ENCODE peak calls at places on chromosomes 12 and 14, in ten cellular contexts. One of them, this sample, is unnamed.

GRCh38 chr12:101839324-101840283 is 8.8 kb upstream of the GNPTAB start:
- DNase-seq in GM06990: no peak
- DNase-seq in psoas muscle: peak; percentile 34
- DNase-seq in stomach: peak; percentile 77
- DNase-seq in upper lobe of left lung: peak; percentile 58
- DNase-seq in epithelial cell of esophagus: peak; percentile 78
- DNase-seq in left ventricle myocardium inferior: no peak
- DNase-seq in suprapubic skin: peak; percentile 75
- DNase-seq in MM.1S: peak; percentile 61
- DNase-seq in choroid plexus epithelial cell: peak; percentile 85
- DNase-seq in this sample: peak; percentile 51

GRCh38 chr12:85448548-85449139 is 168.6 kb downstream of the ALX1 start:
- DNase-seq in GM06990: no peak
- DNase-seq in psoas muscle: no peak
- DNase-seq in stomach: no peak
- DNase-seq in upper lobe of left lung: no peak
- DNase-seq in epithelial cell of esophagus: peak; percentile 32
- DNase-seq in left ventricle myocardium inferior: no peak
- DNase-seq in suprapubic skin: no peak
- DNase-seq in MM.1S: peak; percentile 35
- DNase-seq in choroid plexus epithelial cell: peak; percentile 58
- DNase-seq in this sample: peak; percentile 14

GRCh38 chr12:571795-572531 is 91.3 kb downstream of the NINJ2 start:
- DNase-seq in GM06990: no peak
- DNase-seq in psoas muscle: peak; percentile 63
- DNase-seq in stomach: peak; percentile 40
- DNase-seq in upper lobe of left lung: peak; percentile 19
- DNase-seq in epithelial cell of esophagus: peak; percentile 32
- DNase-seq in left ventricle myocardium inferior: peak; percentile 76
- DNase-seq in suprapubic skin: no peak
- DNase-seq in MM.1S: no peak
- DNase-seq in choroid plexus epithelial cell: no peak
- DNase-seq in this sample: no peak

GRCh38 chr12:78171082-78171481 is 340.4 kb downstream of the NAV3 start:
- DNase-seq in GM06990: no peak
- DNase-seq in psoas muscle: no peak
- DNase-seq in stomach: no peak
- DNase-seq in upper lobe of left lung: no peak
- DNase-seq in epithelial cell of esophagus: no peak
- DNase-seq in left ventricle myocardium inferior: no peak
- DNase-seq in suprapubic skin: no peak
- DNase-seq in MM.1S: no peak
- DNase-seq in choroid plexus epithelial cell: no peak
- DNase-seq in this sample: no peak

GRCh38 chr12:31750747-31751039 is 21.9 kb upstream of the AMN1 start:
- DNase-seq in GM06990: no peak
- DNase-seq in psoas muscle: no peak
- DNase-seq in stomach: no peak
- DNase-seq in upper lobe of left lung: no peak
- DNase-seq in epithelial cell of esophagus: no peak
- DNase-seq in left ventricle myocardium inferior: no peak
- DNase-seq in suprapubic skin: no peak
- DNase-seq in MM.1S: no peak
- DNase-seq in choroid plexus epithelial cell: no peak
- DNase-seq in this sample: no peak

GRCh38 chr12:19959353-19959752 is 409.0 kb upstream of the PDE3A start:
- DNase-seq in GM06990: no peak
- DNase-seq in psoas muscle: no peak
- DNase-seq in stomach: no peak
- DNase-seq in upper lobe of left lung: no peak
- DNase-seq in epithelial cell of esophagus: no peak
- DNase-seq in left ventricle myocardium inferior: no peak
- DNase-seq in suprapubic skin: no peak
- DNase-seq in MM.1S: no peak
- DNase-seq in choroid plexus epithelial cell: no peak
- DNase-seq in this sample: no peak

GRCh38 chr14:55198749-55199148 is 7.4 kb upstream of the DLGAP5 start:
- DNase-seq in GM06990: no peak
- DNase-seq in psoas muscle: no peak
- DNase-seq in stomach: no peak
- DNase-seq in upper lobe of left lung: no peak
- DNase-seq in epithelial cell of esophagus: no peak
- DNase-seq in left ventricle myocardium inferior: no peak
- DNase-seq in suprapubic skin: no peak
- DNase-seq in MM.1S: no peak
- DNase-seq in choroid plexus epithelial cell: no peak
- DNase-seq in this sample: no peak

GRCh38 chr14:56797569-56798446 is 12.5 kb downstream of the OTX2 start:
- DNase-seq in GM06990: no peak
- DNase-seq in psoas muscle: no peak
- DNase-seq in stomach: no peak
- DNase-seq in upper lobe of left lung: no peak
- DNase-seq in epithelial cell of esophagus: no peak
- DNase-seq in left ventricle myocardium inferior: no peak
- DNase-seq in suprapubic skin: no peak
- DNase-seq in MM.1S: no peak
- DNase-seq in choroid plexus epithelial cell: no peak
- DNase-seq in this sample: no peak

GRCh38 chr12:28060901-28061300 is 88.4 kb upstream of the PTHLH start:
- DNase-seq in GM06990: no peak
- DNase-seq in psoas muscle: no peak
- DNase-seq in stomach: no peak
- DNase-seq in upper lobe of left lung: no peak
- DNase-seq in epithelial cell of esophagus: no peak
- DNase-seq in left ventricle myocardium inferior: no peak
- DNase-seq in suprapubic skin: no peak
- DNase-seq in MM.1S: no peak
- DNase-seq in choroid plexus epithelial cell: no peak
- DNase-seq in this sample: no peak

GRCh38 chr12:126347421-126347820 is 1282.2 kb downstream of the AACS start:
- DNase-seq in GM06990: no peak
- DNase-seq in psoas muscle: no peak
- DNase-seq in stomach: no peak
- DNase-seq in upper lobe of left lung: no peak
- DNase-seq in epithelial cell of esophagus: no peak
- DNase-seq in left ventricle myocardium inferior: no peak
- DNase-seq in suprapubic skin: no peak
- DNase-seq in MM.1S: no peak
- DNase-seq in choroid plexus epithelial cell: no peak
- DNase-seq in this sample: no peak

GRCh38 chr12:102527256-102527720 is 46.9 kb upstream of the IGF1 start:
- DNase-seq in GM06990: no peak
- DNase-seq in psoas muscle: no peak
- DNase-seq in stomach: no peak
- DNase-seq in upper lobe of left lung: no peak
- DNase-seq in epithelial cell of esophagus: peak; percentile 1
- DNase-seq in left ventricle myocardium inferior: no peak
- DNase-seq in suprapubic skin: no peak
- DNase-seq in MM.1S: no peak
- DNase-seq in choroid plexus epithelial cell: peak; percentile 22
- DNase-seq in this sample: no peak

GRCh38 chr12:102702447-102703114 is 214.5 kb downstream of the PAH start:
- DNase-seq in GM06990: no peak
- DNase-seq in psoas muscle: peak; percentile 22
- DNase-seq in stomach: peak; percentile 70
- DNase-seq in upper lobe of left lung: peak; percentile 49
- DNase-seq in epithelial cell of esophagus: peak; percentile 53
- DNase-seq in left ventricle myocardium inferior: no peak
- DNase-seq in suprapubic skin: no peak
- DNase-seq in MM.1S: peak; percentile 69
- DNase-seq in choroid plexus epithelial cell: peak; percentile 83
- DNase-seq in this sample: no peak

GRCh38 chr12:127381043-127381668 is 885.8 kb upstream of the TMEM132C start:
- DNase-seq in GM06990: peak; percentile 27
- DNase-seq in psoas muscle: peak; percentile 33
- DNase-seq in stomach: peak; percentile 60
- DNase-seq in upper lobe of left lung: no peak
- DNase-seq in epithelial cell of esophagus: peak; percentile 36
- DNase-seq in left ventricle myocardium inferior: peak; percentile 16
- DNase-seq in suprapubic skin: no peak
- DNase-seq in MM.1S: peak; percentile 44
- DNase-seq in choroid plexus epithelial cell: peak; percentile 35
- DNase-seq in this sample: no peak

GRCh38 chr14:30297856-30298255 is 261.1 kb upstream of the G2E3 start:
- DNase-seq in GM06990: no peak
- DNase-seq in psoas muscle: no peak
- DNase-seq in stomach: no peak
- DNase-seq in upper lobe of left lung: no peak
- DNase-seq in epithelial cell of esophagus: no peak
- DNase-seq in left ventricle myocardium inferior: no peak
- DNase-seq in suprapubic skin: no peak
- DNase-seq in MM.1S: no peak
- DNase-seq in choroid plexus epithelial cell: no peak
- DNase-seq in this sample: no peak

GRCh38 chr14:73851567-73852382 is at the start of gene PTGR2:
- DNase-seq in GM06990: peak; percentile 92
- DNase-seq in psoas muscle: peak; percentile 97
- DNase-seq in stomach: peak; percentile 94
- DNase-seq in upper lobe of left lung: peak; percentile 96
- DNase-seq in epithelial cell of esophagus: peak; percentile 92
- DNase-seq in left ventricle myocardium inferior: peak; percentile 97
- DNase-seq in suprapubic skin: peak; percentile 98
- DNase-seq in MM.1S: peak; percentile 59
- DNase-seq in choroid plexus epithelial cell: peak; percentile 97
- DNase-seq in this sample: peak; percentile 78

GRCh38 chr14:73843296-73843695 is 8.3 kb upstream of the PTGR2 start:
- DNase-seq in GM06990: no peak
- DNase-seq in psoas muscle: no peak
- DNase-seq in stomach: no peak
- DNase-seq in upper lobe of left lung: no peak
- DNase-seq in epithelial cell of esophagus: no peak
- DNase-seq in left ventricle myocardium inferior: no peak
- DNase-seq in suprapubic skin: no peak
- DNase-seq in MM.1S: no peak
- DNase-seq in choroid plexus epithelial cell: no peak
- DNase-seq in this sample: no peak

GRCh38 chr14:73850940-73851339 is 691 bp upstream of the PTGR2 start:
- DNase-seq in GM06990: no peak
- DNase-seq in psoas muscle: no peak
- DNase-seq in stomach: no peak
- DNase-seq in upper lobe of left lung: no peak
- DNase-seq in epithelial cell of esophagus: peak; percentile 91
- DNase-seq in left ventricle myocardium inferior: no peak
- DNase-seq in suprapubic skin: no peak
- DNase-seq in MM.1S: no peak
- DNase-seq in choroid plexus epithelial cell: no peak
- DNase-seq in this sample: no peak

DNA sequence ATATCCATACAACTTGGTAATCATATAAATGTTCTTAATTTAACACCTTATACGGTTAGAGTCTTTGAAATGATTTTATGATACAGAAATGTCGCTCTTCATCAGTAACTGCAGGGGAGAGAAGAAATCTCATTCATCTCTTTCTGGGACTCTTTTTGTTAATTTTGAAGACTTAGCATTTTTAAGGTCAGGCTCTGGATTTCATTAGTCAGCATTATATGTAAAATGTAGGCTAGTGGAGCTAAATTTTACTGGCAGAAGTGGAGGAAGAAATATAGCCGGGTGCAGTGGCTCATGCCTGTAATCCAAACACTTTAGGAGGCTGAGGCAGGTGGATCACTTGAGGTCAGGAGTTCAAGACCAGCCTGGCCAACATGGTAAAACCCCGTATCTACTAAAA is 4.7 kb upstream of the PTGR2 start:
- DNase-seq in GM06990: no peak
- DNase-seq in psoas muscle: no peak
- DNase-seq in stomach: no peak
- DNase-seq in upper lobe of left lung: no peak
- DNase-seq in epithelial cell of esophagus: no peak
- DNase-seq in left ventricle myocardium inferior: no peak
- DNase-seq in suprapubic skin: no peak
- DNase-seq in MM.1S: no peak
- DNase-seq in choroid plexus epithelial cell: no peak
- DNase-seq in this sample: no peak
- H3K4me3 ChIP-seq in GM06990: no peak overlapping the region
- H3K4me3 ChIP-seq in psoas muscle: no peak overlapping the region
- H3K4me3 ChIP-seq in stomach: no peak overlapping the region
- H3K4me3 ChIP-seq in upper lobe of left lung: no peak overlapping the region
- H3K4me3 ChIP-seq in epithelial cell of esophagus: no peak overlapping the region
- H3K4me3 ChIP-seq in left ventricle myocardium inferior: no peak overlapping the region
- H3K4me3 ChIP-seq in suprapubic skin: no peak overlapping the region
- H3K4me3 ChIP-seq in MM.1S: no peak overlapping the region
- H3K4me3 ChIP-seq in choroid plexus epithelial cell: no peak overlapping the region
- H3K4me3 ChIP-seq in this sample: no peak overlapping the region

GRCh38 chr14:28083456-28083855 is 683.1 kb upstream of the FOXG1 start:
- DNase-seq in GM06990: no peak
- DNase-seq in psoas muscle: no peak
- DNase-seq in stomach: no peak
- DNase-seq in upper lobe of left lung: no peak
- DNase-seq in epithelial cell of esophagus: peak; percentile 61
- DNase-seq in left ventricle myocardium inferior: no peak
- DNase-seq in suprapubic skin: no peak
- DNase-seq in MM.1S: no peak
- DNase-seq in choroid plexus epithelial cell: peak; percentile 31
- DNase-seq in this sample: no peak

DNA sequence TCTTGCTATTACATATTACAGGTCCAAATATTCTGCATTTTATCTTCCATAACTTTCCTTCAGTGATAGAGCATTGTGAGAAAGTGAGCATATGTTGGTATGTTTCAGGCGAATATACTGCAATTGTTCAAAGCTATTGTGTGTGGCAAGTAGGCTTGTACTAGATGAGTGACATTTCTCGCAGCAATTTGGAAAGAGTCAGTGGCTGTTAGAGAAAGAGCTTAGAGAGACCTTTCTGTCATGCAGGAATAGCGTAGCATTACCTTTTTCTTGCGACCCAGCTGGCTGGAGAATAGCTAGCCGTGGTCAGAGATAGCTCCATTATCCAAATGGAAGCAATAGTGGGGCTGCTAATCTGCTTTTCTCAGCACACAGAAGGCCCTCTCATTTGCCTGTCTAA is 678.5 kb upstream of the FOXG1 start:
- DNase-seq in GM06990: no peak
- DNase-seq in psoas muscle: no peak
- DNase-seq in stomach: no peak
- DNase-seq in upper lobe of left lung: no peak
- DNase-seq in epithelial cell of esophagus: no peak
- DNase-seq in left ventricle myocardium inferior: no peak
- DNase-seq in suprapubic skin: no peak
- DNase-seq in MM.1S: no peak
- DNase-seq in choroid plexus epithelial cell: no peak
- DNase-seq in this sample: no peak
- TF ChIP-seq CTCF in GM06990: no peak
- TF ChIP-seq CTCF in psoas muscle: no peak
- TF ChIP-seq CTCF in stomach: no peak
- TF ChIP-seq CTCF in upper lobe of left lung: no peak
- TF ChIP-seq CTCF in epithelial cell of esophagus: no peak
- TF ChIP-seq CTCF in left ventricle myocardium inferior: no peak
- TF ChIP-seq CTCF in suprapubic skin: no peak
- TF ChIP-seq CTCF in MM.1S: no peak
- TF ChIP-seq CTCF in choroid plexus epithelial cell: no peak
- TF ChIP-seq CTCF in this sample: no peak

GRCh38 chr12:79927772-79928474 is 7.0 kb downstream of the PPP1R12A start:
- DNase-seq in GM06990: peak; percentile 19
- DNase-seq in psoas muscle: no peak
- DNase-seq in stomach: no peak
- DNase-seq in upper lobe of left lung: peak; percentile 38
- DNase-seq in epithelial cell of esophagus: no peak
- DNase-seq in left ventricle myocardium inferior: no peak
- DNase-seq in suprapubic skin: no peak
- DNase-seq in MM.1S: peak; percentile 77
- DNase-seq in choroid plexus epithelial cell: peak; percentile 42
- DNase-seq in this sample: no peak
- H3K4me3 ChIP-seq in GM06990: no peak overlapping the region
- H3K4me3 ChIP-seq in psoas muscle: no peak overlapping the region
- H3K4me3 ChIP-seq in stomach: no peak overlapping the region
- H3K4me3 ChIP-seq in upper lobe of left lung: no peak overlapping the region
- H3K4me3 ChIP-seq in epithelial cell of esophagus: no peak overlapping the region
- H3K4me3 ChIP-seq in left ventricle myocardium inferior: no peak overlapping the region
- H3K4me3 ChIP-seq in suprapubic skin: no peak overlapping the region
- H3K4me3 ChIP-seq in MM.1S: no peak overlapping the region
- H3K4me3 ChIP-seq in choroid plexus epithelial cell: no peak overlapping the region
- H3K4me3 ChIP-seq in this sample: no peak overlapping the region

GRCh38 chr12:42565633-42566032 is 23.9 kb downstream of the PRICKLE1 start:
- DNase-seq in GM06990: no peak
- DNase-seq in psoas muscle: no peak
- DNase-seq in stomach: no peak
- DNase-seq in upper lobe of left lung: no peak
- DNase-seq in epithelial cell of esophagus: no peak
- DNase-seq in left ventricle myocardium inferior: no peak
- DNase-seq in suprapubic skin: no peak
- DNase-seq in MM.1S: no peak
- DNase-seq in choroid plexus epithelial cell: no peak
- DNase-seq in this sample: no peak
- TF ChIP-seq CTCF in GM06990: no peak
- TF ChIP-seq CTCF in psoas muscle: no peak
- TF ChIP-seq CTCF in stomach: no peak
- TF ChIP-seq CTCF in upper lobe of left lung: no peak
- TF ChIP-seq CTCF in epithelial cell of esophagus: no peak
- TF ChIP-seq CTCF in left ventricle myocardium inferior: peak; percentile 45
- TF ChIP-seq CTCF in suprapubic skin: no peak
- TF ChIP-seq CTCF in MM.1S: no peak
- TF ChIP-seq CTCF in choroid plexus epithelial cell: no peak
- TF ChIP-seq CTCF in this sample: peak; percentile 8